ENCODE peak calls at places on chromosomes 5 and 9, in seven cellular contexts. F is left ventricle myocardium inferior, K is BJ, J is endothelial cell of umbilical vein, N is HFFc6, B is A549, T is brain microvascular endothelial cell. P is an unnamed sample.

GRCh38 chr5:147539053-147539452 is 29.2 kb upstream of the DPYSL3 start:
- DNase-seq in J (peak), N (peak), T (no peak), F (no peak), K (no peak), B (no peak), P (peak)

GRCh38 chr5:125668904-125669303 is 754.3 kb upstream of the GRAMD2B start:
- DNase-seq in F (no peak), T (no peak), B (no peak), K (no peak), N (no peak), J (peak), P (no peak)

GRCh38 chr5:71892641-71893340 is 173.7 kb downstream of the CARTPT start:
- DNase-seq in N (no peak), B (no peak), T (no peak), K (no peak), J (no peak), F (no peak), P (no peak)

GRCh38 chr9:38371495-38371894 is 21.0 kb upstream of the ALDH1B1 start:
- DNase-seq in T (no peak), K (no peak), N (peak), J (no peak), F (no peak), B (peak), P (peak)

GRCh38 chr9:37986771-37987258 is 82.2 kb downstream of the SHB start:
- DNase-seq in K (no peak), N (no peak), J (no peak), B (no peak), T (no peak), F (no peak), P (no peak)

GRCh38 chr5:28009526-28010025 is 971.2 kb upstream of the CDH9 start:
- DNase-seq in J (no peak), N (no peak), K (no peak), B (no peak), T (no peak), F (no peak), P (no peak)

GRCh38 chr5:53069626-53070025 is 39.9 kb downstream of the MOCS2 start:
- DNase-seq in T (peak), J (peak), F (no peak), N (peak), K (peak), B (no peak), P (peak)

GRCh38 chr9:87883274-87883673 is 597 bp downstream of the SPATA31E1 start:
- DNase-seq in N (no peak), F (no peak), K (no peak), J (no peak), B (no peak), T (no peak), P (no peak)

DNA sequence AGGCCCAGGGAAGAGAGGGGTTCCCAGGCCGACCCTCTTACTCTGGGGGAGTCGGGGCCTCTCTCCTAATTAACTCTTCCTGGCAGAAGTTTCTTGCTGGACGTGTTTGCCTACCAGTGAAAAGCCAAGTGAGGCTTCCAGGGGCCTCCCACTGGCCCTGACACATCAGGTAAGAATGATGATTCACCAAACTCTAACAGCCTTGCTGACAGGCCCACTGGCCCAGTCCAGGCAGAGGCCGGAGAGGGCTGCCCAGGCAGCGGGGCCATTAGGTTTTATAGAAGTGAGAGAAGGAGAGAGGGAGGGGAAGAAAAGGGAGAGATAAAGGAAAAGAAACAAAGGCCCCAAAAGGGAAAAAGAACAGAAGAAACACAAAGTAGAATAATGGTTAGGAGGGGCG is 50.8 kb upstream of the FOXE1 start:
- DNase-seq in K (no peak), B (peak), F (no peak), T (peak), N (peak), J (no peak), P (peak)
- TF ChIP-seq CTCF in K (no peak), B (no peak), F (no peak), T (no peak), N (no peak), J (no peak), P (no peak)

GRCh38 chr9:124019771-124020519 is 8.4 kb downstream of the LHX2 start:
- DNase-seq in J (no peak), K (no peak), T (no peak), N (no peak), F (no peak), B (no peak), P (no peak)
- TF ChIP-seq CTCF in J (no peak), K (no peak), T (no peak), N (no peak), F (no peak), B (no peak), P (no peak)

GRCh38 chr5:9739135-9739534 is 109.0 kb upstream of the TAS2R1 start:
- DNase-seq in K (no peak), J (no peak), N (no peak), T (no peak), F (no peak), B (no peak), P (no peak)
- TF ChIP-seq CTCF in K (no peak), J (no peak), N (no peak), T (no peak), F (no peak), B (no peak), P (no peak)

GRCh38 chr5:77239126-77239741 is 28.8 kb downstream of the PDE8B start:
- DNase-seq in T (peak), N (peak), K (no peak), B (peak), F (no peak), J (peak), P (peak)
- TF ChIP-seq CTCF in T (peak), N (peak), K (peak), B (peak), F (peak), J (peak), P (peak)

GRCh38 chr5:82467006-82467561 is 188.9 kb upstream of the RPS23 start:
- DNase-seq in J (peak), F (no peak), K (peak), N (peak), B (no peak), T (peak), P (peak)
- TF ChIP-seq CTCF in J (peak), F (peak), K (peak), N (peak), B (no peak), T (peak), P (peak)

GRCh38 chr5:88883566-88884434 is 816 bp upstream of the MEF2C start:
- DNase-seq in T (peak), K (no peak), J (peak), N (peak), F (peak), B (peak), P (peak)
- TF ChIP-seq CTCF in T (peak), K (no peak), J (no peak), N (peak), F (peak), B (no peak), P (peak)

GRCh38 chr9:35835766-35836165 is 6.7 kb downstream of the TMEM8B start:
- DNase-seq in N (no peak), K (no peak), T (no peak), B (no peak), J (no peak), F (no peak), P (no peak)

GRCh38 chr9:35836595-35836994 is 7.6 kb downstream of the TMEM8B start:
- DNase-seq in B (no peak), F (no peak), K (no peak), T (no peak), J (no peak), N (no peak), P (no peak)

GRCh38 chr9:35832814-35833213 is 3.8 kb downstream of the TMEM8B start:
- DNase-seq in B (no peak), J (no peak), T (no peak), N (no peak), K (no peak), F (no peak), P (no peak)

GRCh38 chr9:35834260-35835215 is 5.5 kb downstream of the TMEM8B start:
- DNase-seq in B (no peak), F (no peak), K (no peak), J (no peak), T (no peak), N (no peak), P (no peak)

DNA sequence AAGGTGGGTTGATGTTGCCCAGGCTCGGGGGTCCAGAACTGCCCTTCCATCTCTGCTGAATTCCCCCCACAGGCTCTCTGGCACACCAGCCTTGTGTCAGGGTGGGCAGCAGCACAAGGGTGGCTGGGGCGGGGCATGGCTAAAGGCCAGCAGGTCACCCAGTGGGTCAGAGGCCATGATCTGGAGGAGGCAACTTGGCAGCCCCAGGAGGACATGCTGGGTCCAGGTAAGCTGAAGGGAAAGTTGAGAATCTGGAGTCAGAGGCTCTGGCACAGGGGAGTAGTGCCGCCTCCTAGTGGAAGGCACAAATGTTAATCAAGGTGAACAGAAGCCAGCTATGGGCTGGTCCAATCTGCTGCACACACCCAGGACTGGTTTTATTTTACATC is 6.2 kb downstream of the TMEM8B start:
- DNase-seq in N (no peak), T (no peak), K (no peak), B (no peak), J (no peak), F (no peak), P (peak)
- TF ChIP-seq CTCF in N (peak), T (peak), K (peak), B (no peak), J (peak), F (no peak), P (peak)

GRCh38 chr5:77128411-77129061 is 41.5 kb upstream of the ZBED3 start:
- DNase-seq in B (no peak), J (no peak), F (no peak), K (no peak), T (no peak), N (no peak), P (no peak)

GRCh38 chr5:77133061-77133758 is 46.1 kb upstream of the ZBED3 start:
- DNase-seq in J (peak), B (peak), F (peak), T (peak), K (peak), N (peak), P (peak)

GRCh38 chr5:77129386-77129785 is 42.3 kb upstream of the ZBED3 start:
- DNase-seq in F (no peak), J (peak), B (peak), N (peak), T (peak), K (no peak), P (peak)
- TF ChIP-seq CTCF in F (peak), J (peak), B (peak), N (peak), T (peak), K (peak), P (peak)

GRCh38 chr5:77514457-77514856 is 22.3 kb upstream of the WDR41 start:
- DNase-seq in F (no peak), N (no peak), T (no peak), B (no peak), K (no peak), J (no peak), P (no peak)

GRCh38 chr5:77518304-77518703 is 26.2 kb upstream of the WDR41 start:
- DNase-seq in N (no peak), K (no peak), T (no peak), F (no peak), B (peak), J (peak), P (peak)
- TF ChIP-seq CTCF in N (peak), K (no peak), T (peak), F (peak), B (peak), J (no peak), P (no peak)